ENCODE peak calls at places on chromosomes 7 and 10, in nine cellular contexts. K, L, X, P, T, Z, J, D and I are unnamed samples.

GRCh38 chr7:63009771-63010170 is 988.9 kb upstream of the ZNF722 start:
- DNase-seq in Z (no peak), L (no peak), K (no peak), P (no peak), D (no peak), T (no peak), X (no peak), J (no peak), I (no peak)

GRCh38 chr10:131994435-131994834 is 12.7 kb upstream of the BNIP3 start:
- DNase-seq in P (no peak), X (no peak), J (no peak), T (no peak), Z (no peak), D (no peak), K (no peak), L (no peak), I (no peak)

GRCh38 chr7:106747804-106748203 is 86.8 kb upstream of the CCDC71L start:
- DNase-seq in P (no peak), L (no peak), K (no peak), T (no peak), Z (no peak), X (no peak), D (no peak), J (no peak), I (no peak)

GRCh38 chr7:17680026-17680425 is 260.3 kb downstream of the SNX13 start:
- DNase-seq in J (peak; percentile 91), Z (peak; percentile 59), K (no peak), L (no peak), X (peak; percentile 8), D (no peak), T (no peak), P (peak; percentile 1), I (no peak)

GRCh38 chr10:125265579-125265955 is 105.2 kb upstream of the CTBP2 start:
- DNase-seq in Z (no peak), L (no peak), P (no peak), T (no peak), X (no peak), J (no peak), K (no peak), D (no peak), I (no peak)

GRCh38 chr7:101126651-101127459 is at the start of gene SERPINE1:
- DNase-seq in K (peak; percentile 82), L (peak; percentile 25), P (peak; percentile 98), T (peak; percentile 97), J (no peak), X (peak; percentile 85), Z (peak; percentile 69), D (peak; percentile 60), I (peak; percentile 26)

GRCh38 chr7:28093617-28094232 is 86.9 kb downstream of the JAZF1 start:
- DNase-seq in D (peak; percentile 88), J (peak; percentile 87), L (peak; percentile 29), K (peak; percentile 54), T (no peak), Z (peak; percentile 77), P (peak; percentile 67), X (peak; percentile 57), I (no peak)

GRCh38 chr10:96276831-96277230 is 5.5 kb upstream of the BLNK start:
- DNase-seq in Z (no peak), P (no peak), X (no peak), L (no peak), K (no peak), T (no peak), D (no peak), J (no peak), I (no peak)

GRCh38 chr10:71737356-71738172 is 18.0 kb upstream of the C10orf105 start:
- DNase-seq in P (no peak), X (no peak), Z (no peak), J (no peak), T (no peak), L (no peak), K (no peak), D (peak; percentile 69), I (no peak)

GRCh38 chr10:97182327-97182990 is 3.3 kb downstream of the SLIT1 start:
- DNase-seq in Z (no peak), J (no peak), X (no peak), P (no peak), K (no peak), D (no peak), T (no peak), L (no peak), I (no peak)

GRCh38 chr7:31744294-31744874 is 57.4 kb downstream of the PPP1R17 start:
- DNase-seq in Z (peak; percentile 71), P (peak; percentile 79), J (peak; percentile 81), X (peak; percentile 76), T (peak; percentile 59), K (peak; percentile 51), L (no peak), D (peak; percentile 72), I (no peak)

GRCh38 chr10:77637986-77638765 is 568 bp upstream of the KCNMA1 start:
- DNase-seq in T (no peak), J (peak; percentile 58), L (no peak), K (no peak), X (no peak), D (peak; percentile 30), P (peak; percentile 25), Z (peak; percentile 65), I (no peak)